ENCODE peak calls at places on chromosomes 2 and 18, in ten cellular contexts. One of them, this sample, is unnamed.

GRCh38 chr18:76801567-76802505 is 20.5 kb upstream of the ZNF236 start:
- DNase-seq in neuronal stem cell: peak; percentile 35
- DNase-seq in activated T-cell treated with anti-CD3 and anti-CD28 coated beads, Interleukin-2, amount 50 U/mL, for 72 hours: peak; percentile 53
- DNase-seq in naive thymus-derived CD8-positive, alpha-beta T cell: no peak
- DNase-seq in H54: peak; percentile 32
- DNase-seq in AG04450: no peak
- DNase-seq in hypothalamus: peak; percentile 18
- DNase-seq in mammary epithelial cell: peak; percentile 55
- DNase-seq in foreskin fibroblast: peak; percentile 84
- DNase-seq in AG09319: no peak
- DNase-seq in this sample: no peak

GRCh38 chr2:188786368-188786781 is 187.8 kb upstream of the COL3A1 start:
- DNase-seq in naive thymus-derived CD8-positive, alpha-beta T cell: no peak
- DNase-seq in mammary epithelial cell: peak; percentile 8
- DNase-seq in hypothalamus: no peak
- DNase-seq in neuronal stem cell: no peak
- DNase-seq in activated T-cell treated with anti-CD3 and anti-CD28 coated beads, Interleukin-2, amount 50 U/mL, for 72 hours: no peak
- DNase-seq in foreskin fibroblast: peak; percentile 86
- DNase-seq in AG04450: no peak
- DNase-seq in H54: peak; percentile 15
- DNase-seq in AG09319: no peak
- DNase-seq in this sample: no peak

GRCh38 chr18:57475408-57475807 is 40.2 kb downstream of the ONECUT2 start:
- DNase-seq in activated T-cell treated with anti-CD3 and anti-CD28 coated beads, Interleukin-2, amount 50 U/mL, for 72 hours: no peak
- DNase-seq in naive thymus-derived CD8-positive, alpha-beta T cell: no peak
- DNase-seq in foreskin fibroblast: no peak
- DNase-seq in hypothalamus: no peak
- DNase-seq in AG04450: no peak
- DNase-seq in neuronal stem cell: no peak
- DNase-seq in H54: no peak
- DNase-seq in AG09319: no peak
- DNase-seq in mammary epithelial cell: no peak
- DNase-seq in this sample: no peak

GRCh38 chr18:32072321-32072720 is 19.4 kb upstream of the RNF138 start:
- DNase-seq in foreskin fibroblast: no peak
- DNase-seq in H54: no peak
- DNase-seq in naive thymus-derived CD8-positive, alpha-beta T cell: no peak
- DNase-seq in neuronal stem cell: no peak
- DNase-seq in AG09319: no peak
- DNase-seq in mammary epithelial cell: no peak
- DNase-seq in activated T-cell treated with anti-CD3 and anti-CD28 coated beads, Interleukin-2, amount 50 U/mL, for 72 hours: no peak
- DNase-seq in hypothalamus: no peak
- DNase-seq in AG04450: no peak
- DNase-seq in this sample: no peak

GRCh38 chr2:181364492-181365175 is 92.6 kb upstream of the ITGA4 start:
- DNase-seq in activated T-cell treated with anti-CD3 and anti-CD28 coated beads, Interleukin-2, amount 50 U/mL, for 72 hours: no peak
- DNase-seq in mammary epithelial cell: no peak
- DNase-seq in foreskin fibroblast: peak; percentile 25
- DNase-seq in hypothalamus: no peak
- DNase-seq in AG09319: no peak
- DNase-seq in naive thymus-derived CD8-positive, alpha-beta T cell: no peak
- DNase-seq in H54: no peak
- DNase-seq in AG04450: no peak
- DNase-seq in neuronal stem cell: no peak
- DNase-seq in this sample: no peak

GRCh38 chr2:59034791-59035190 is 793.7 kb upstream of the FANCL start:
- DNase-seq in activated T-cell treated with anti-CD3 and anti-CD28 coated beads, Interleukin-2, amount 50 U/mL, for 72 hours: no peak
- DNase-seq in foreskin fibroblast: peak; percentile 19
- DNase-seq in naive thymus-derived CD8-positive, alpha-beta T cell: no peak
- DNase-seq in AG04450: no peak
- DNase-seq in neuronal stem cell: no peak
- DNase-seq in hypothalamus: no peak
- DNase-seq in mammary epithelial cell: no peak
- DNase-seq in H54: no peak
- DNase-seq in AG09319: no peak
- DNase-seq in this sample: no peak

GRCh38 chr18:56532176-56532840 is 106.1 kb downstream of the TXNL1 start:
- DNase-seq in activated T-cell treated with anti-CD3 and anti-CD28 coated beads, Interleukin-2, amount 50 U/mL, for 72 hours: peak; percentile 37
- DNase-seq in foreskin fibroblast: no peak
- DNase-seq in mammary epithelial cell: peak; percentile 35
- DNase-seq in H54: no peak
- DNase-seq in hypothalamus: no peak
- DNase-seq in naive thymus-derived CD8-positive, alpha-beta T cell: no peak
- DNase-seq in AG09319: no peak
- DNase-seq in neuronal stem cell: no peak
- DNase-seq in AG04450: no peak
- DNase-seq in this sample: no peak

GRCh38 chr2:23604731-23605130 is 219.8 kb downstream of the KLHL29 start:
- DNase-seq in mammary epithelial cell: no peak
- DNase-seq in H54: no peak
- DNase-seq in activated T-cell treated with anti-CD3 and anti-CD28 coated beads, Interleukin-2, amount 50 U/mL, for 72 hours: no peak
- DNase-seq in foreskin fibroblast: no peak
- DNase-seq in AG04450: no peak
- DNase-seq in hypothalamus: no peak
- DNase-seq in naive thymus-derived CD8-positive, alpha-beta T cell: no peak
- DNase-seq in neuronal stem cell: no peak
- DNase-seq in AG09319: no peak
- DNase-seq in this sample: no peak